ENCODE peak calls at places on chromosomes 16 and 17, in five cellular contexts. Z is A549, G is SK-N-SH, R is K562, E is GM12878. X is an unnamed sample.
A peak's percentile ranks its signal among the peaks of the same experiment; 100 is the strongest.

GRCh38 chr16:907819-908218 is 63.0 kb downstream of the LMF1 start:
- DNase-seq in Z (no peak), E (no peak), R (no peak), G (no peak), X (no peak)

GRCh38 chr17:65542067-65542466 is 19.4 kb downstream of the AXIN2 start:
- DNase-seq in E (no peak), Z (no peak), G (no peak), R (no peak), X (no peak)

GRCh38 chr17:45709889-45710288 is 74.2 kb upstream of the CRHR1 start:
- DNase-seq in R (no peak), G (no peak), E (no peak), Z (no peak), X (no peak)

GRCh38 chr16:57590654-57591085 is 37.8 kb upstream of the ADGRG1 start:
- DNase-seq in E (no peak), R (no peak), Z (peak; percentile 63), G (no peak), X (peak; percentile 80)

GRCh38 chr16:85383836-85384825 is 229.0 kb upstream of the GSE1 start:
- DNase-seq in Z (no peak), R (no peak), G (no peak), E (no peak), X (no peak)

GRCh38 chr17:28523186-28523585 is 17.0 kb downstream of the FOXN1 start:
- DNase-seq in G (no peak), E (no peak), R (no peak), Z (no peak), X (no peak)

GRCh38 chr16:49019081-49019633 is 262.5 kb downstream of the CBLN1 start:
- DNase-seq in G (no peak), R (no peak), E (no peak), Z (no peak), X (peak; percentile 27)

GRCh38 chr17:27315322-27315721 is 21.4 kb downstream of the WSB1 start:
- DNase-seq in Z (no peak), E (no peak), G (no peak), R (no peak), X (peak; percentile 94)

GRCh38 chr17:6248061-6248460 is 177.9 kb downstream of the WSCD1 start:
- DNase-seq in Z (no peak), E (no peak), G (no peak), R (no peak), X (no peak)

GRCh38 chr17:17495448-17496188 is 577 bp downstream of the RASD1 start:
- DNase-seq in R (no peak), G (no peak), E (no peak), Z (no peak), X (peak; percentile 4)

GRCh38 chr16:10552998-10553491 is 27.4 kb downstream of the EMP2 start:
- DNase-seq in Z (peak; percentile 60), R (peak; percentile 93), E (peak; percentile 49), G (peak; percentile 37), X (no peak)

GRCh38 chr17:61487668-61488595 is 35.7 kb downstream of the TBX4 start:
- DNase-seq in G (peak; percentile 64), Z (no peak), R (no peak), E (no peak), X (no peak)

GRCh38 chr17:39069114-39069756 is 82.2 kb downstream of the PLXDC1 start:
- DNase-seq in R (no peak), Z (peak; percentile 93), E (no peak), G (peak; percentile 69), X (peak; percentile 54)

GRCh38 chr17:17786998-17787397 is 49.8 kb downstream of the SREBF1 start:
- DNase-seq in E (no peak), G (no peak), R (no peak), Z (no peak), X (no peak)

GRCh38 chr17:18105595-18105994 is 3.0 kb upstream of the MYO15A start:
- DNase-seq in E (no peak), Z (no peak), R (no peak), G (no peak), X (no peak)

GRCh38 chr16:81583893-81584705 is 139.5 kb downstream of the CMIP start:
- DNase-seq in R (no peak), E (no peak), G (no peak), Z (peak; percentile 79), X (peak; percentile 82)

GRCh38 chr17:81519284-81520020 is 6.9 kb upstream of the ACTG1 start:
- DNase-seq in R (peak; percentile 88), Z (peak; percentile 61), E (no peak), G (no peak), X (no peak)

GRCh38 chr16:67454104-67454503 is 23.2 kb downstream of the HSD11B2 start:
- DNase-seq in R (no peak), Z (no peak), E (no peak), G (no peak), X (no peak)

GRCh38 chr17:1563786-1564613 is 1.4 kb upstream of the PITPNA start:
- DNase-seq in Z (no peak), G (no peak), R (peak; percentile 67), E (no peak), X (no peak)

DNA sequence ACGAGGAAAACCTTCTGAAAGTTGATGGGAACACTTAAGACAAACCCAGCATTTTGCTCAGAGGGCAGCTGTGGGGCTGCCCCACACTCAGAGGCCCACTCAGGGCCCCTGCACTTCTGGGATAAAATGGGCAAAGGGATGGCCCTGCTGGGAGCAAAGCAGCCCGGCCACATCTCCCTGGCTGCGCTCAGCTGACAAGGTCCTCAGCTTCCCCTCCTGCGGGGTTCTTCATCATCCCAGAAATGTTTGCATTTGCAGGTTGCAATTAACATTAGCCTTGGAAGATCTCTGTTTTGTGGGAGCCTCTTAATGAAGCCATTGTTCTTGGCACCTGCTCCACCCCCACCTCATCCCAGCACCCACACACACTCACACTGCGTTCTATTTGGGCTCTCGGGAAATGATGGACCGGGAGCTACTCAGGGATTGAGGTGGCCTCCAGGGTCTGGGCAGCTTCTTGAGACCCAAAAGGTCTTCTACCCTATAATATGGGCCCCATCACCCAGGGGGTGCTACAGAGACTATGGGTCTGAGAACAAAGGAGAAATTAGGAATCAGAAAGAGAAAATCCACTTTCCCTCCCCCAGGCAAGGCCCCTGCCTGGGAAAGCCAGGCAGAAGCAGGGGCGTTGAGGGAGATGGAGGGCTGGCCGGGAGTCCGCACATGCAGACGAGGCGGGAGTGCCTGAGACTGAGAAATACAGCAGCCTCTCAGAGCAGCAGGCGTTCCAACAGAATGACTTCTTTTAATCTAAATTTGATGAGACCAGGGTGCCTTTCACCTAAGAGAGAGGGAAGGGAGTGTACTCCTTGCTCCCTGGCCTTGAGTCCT is 53.7 kb upstream of the RPL38 start:
- DNase-seq in E (no peak), G (no peak), Z (no peak), R (no peak), X (no peak)
- TF ChIP-seq RCOR1 in E (no peak), G (no peak), Z (no peak), R (no peak), X (no peak)

DNA sequence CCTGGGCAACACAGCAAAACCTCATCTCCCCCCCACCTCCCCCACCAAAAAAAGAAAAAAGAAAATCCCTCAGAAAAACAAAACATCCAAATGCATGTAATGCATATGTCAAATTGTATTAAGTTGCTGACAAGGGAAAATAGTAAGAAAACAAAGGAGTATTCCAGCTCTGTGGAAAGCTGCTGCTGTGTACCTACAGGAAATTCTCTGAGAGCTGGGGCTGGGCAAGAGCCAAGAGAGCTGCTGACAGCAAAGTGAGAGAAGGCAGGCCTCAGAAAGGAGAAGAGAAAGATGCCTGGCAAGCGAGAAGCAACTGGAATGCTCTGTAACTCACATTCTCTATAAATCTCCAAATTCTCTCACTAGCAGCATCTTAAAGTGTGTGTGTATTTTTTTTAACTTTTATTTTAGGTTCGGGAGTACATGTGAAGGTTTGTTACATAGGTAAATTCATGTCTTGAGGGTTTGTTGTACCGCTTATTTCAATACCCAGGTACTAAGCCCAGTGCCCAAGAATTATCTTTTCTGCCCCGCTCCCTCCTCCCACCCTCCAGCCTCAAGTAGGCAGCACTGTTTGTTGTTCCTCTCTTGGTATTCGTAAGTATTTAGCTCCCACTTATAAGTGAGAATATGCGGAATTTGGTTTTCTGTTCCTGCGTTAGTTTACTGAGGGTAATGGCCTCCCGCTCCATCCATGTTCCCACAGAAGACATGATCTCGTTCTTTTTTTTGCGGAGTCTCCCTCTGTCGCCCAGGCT is 24.4 kb downstream of the CNTROB start:
- DNase-seq in R (no peak), Z (no peak), G (peak; percentile 34), E (no peak), X (peak; percentile 12)
- TF ChIP-seq RFX5 in R (no peak), Z (no peak), G (no peak), E (no peak), X (no peak)

GRCh38 chr17:40347319-40348135 is 17.0 kb downstream of the GJD3 start:
- DNase-seq in G (peak; percentile 61), Z (no peak), E (no peak), R (no peak), X (no peak)

GRCh38 chr17:40350410-40351184 is 13.9 kb downstream of the GJD3 start:
- DNase-seq in E (no peak), R (no peak), G (peak; percentile 79), Z (no peak), X (no peak)

GRCh38 chr17:40348136-40348504 is 16.4 kb downstream of the GJD3 start:
- DNase-seq in Z (no peak), G (no peak), E (no peak), R (no peak), X (no peak)

GRCh38 chr17:40349477-40350409 is 14.8 kb downstream of the GJD3 start:
- DNase-seq in Z (no peak), E (no peak), R (no peak), G (no peak), X (peak; percentile 38)

DNA sequence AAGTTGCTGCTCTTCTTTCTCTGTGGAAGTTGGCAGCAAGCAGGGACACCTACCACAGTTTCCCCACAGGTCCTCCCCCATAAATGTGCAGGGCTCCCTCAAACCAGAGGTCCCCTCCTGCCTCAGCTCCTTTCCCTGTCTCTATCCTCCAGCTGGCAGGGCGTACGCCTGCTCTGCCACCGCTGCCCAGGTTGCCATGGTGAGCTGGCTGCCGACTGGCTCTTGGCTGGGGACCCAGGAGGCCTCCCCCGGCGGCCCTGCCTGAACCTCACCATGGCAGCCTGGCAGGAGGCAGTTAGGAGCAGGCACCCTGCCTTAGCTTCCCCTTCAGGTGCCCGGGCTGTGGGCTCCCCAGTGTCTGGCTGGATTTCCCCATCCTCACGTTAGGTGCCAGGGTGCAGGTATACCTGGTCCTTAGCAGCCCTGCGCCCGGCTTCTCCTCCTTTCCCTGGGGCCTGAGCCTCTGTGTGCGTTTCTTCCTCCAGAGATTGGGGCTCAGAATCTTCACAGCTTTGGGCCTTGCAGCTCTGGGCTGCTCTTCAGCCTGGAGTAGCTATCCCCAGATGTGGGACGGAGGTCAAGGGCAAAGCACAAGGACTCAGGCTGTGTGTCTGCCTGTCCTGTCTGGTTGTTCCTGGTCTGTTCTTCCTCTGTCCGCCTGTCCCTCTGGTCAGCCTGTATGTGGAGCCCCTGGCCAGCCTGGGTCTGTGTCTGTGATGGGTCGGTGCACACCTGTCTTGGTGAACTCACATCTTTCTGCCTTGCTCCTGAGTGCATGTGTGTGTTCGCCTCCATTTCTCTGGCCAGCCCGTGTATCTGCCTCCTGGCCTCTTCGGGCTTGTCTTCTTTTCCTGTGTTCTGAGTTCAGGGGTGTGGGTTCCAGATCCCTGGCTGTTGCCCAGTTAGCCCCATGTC is 15.7 kb downstream of the GJD3 start:
- DNase-seq in Z (no peak), R (no peak), E (no peak), G (peak; percentile 66), X (no peak)
- TF ChIP-seq RCOR1 in Z (no peak), R (no peak), E (no peak), G (no peak), X (no peak)

DNA sequence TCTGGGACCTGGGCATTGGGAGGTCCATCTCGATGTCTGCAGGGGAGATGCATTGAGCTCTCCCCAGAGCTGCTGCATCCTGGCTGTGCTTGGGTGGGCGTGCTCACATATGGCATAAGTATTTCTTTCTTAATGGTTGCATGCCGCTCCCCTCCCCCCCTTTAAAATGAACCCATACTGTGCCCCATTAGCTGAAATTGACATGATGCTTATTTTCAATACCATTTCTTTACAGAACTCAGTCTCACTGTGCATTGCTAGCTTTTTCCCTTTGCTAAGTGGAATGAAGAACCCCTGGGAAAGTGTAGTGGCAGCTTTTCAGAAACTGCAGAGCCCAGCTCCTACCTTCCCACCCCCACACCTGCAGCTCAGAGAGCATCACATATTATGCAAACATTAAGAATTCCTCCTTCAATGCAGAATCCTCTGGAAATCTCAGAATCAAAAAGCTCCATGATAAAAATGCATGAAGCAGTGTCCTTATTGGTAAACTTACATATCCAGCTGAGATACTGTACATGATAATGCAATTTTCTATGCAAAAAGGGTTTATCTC is 56.4 kb downstream of the HS3ST4 start:
- DNase-seq in Z (no peak), R (no peak), E (no peak), G (no peak), X (no peak)
- TF ChIP-seq RFX5 in Z (no peak), R (no peak), E (no peak), G (no peak), X (no peak)